ENCODE peak calls at places on chromosomes 5 and 9, in nine cellular contexts. One of them, this sample, is unnamed.

GRCh38 chr5:58854396-58854795 is 271.5 kb downstream of the RAB3C start:
- DNase-seq in transverse colon: no peak
- DNase-seq in T-helper 9 cell: no peak
- DNase-seq in anterior cingulate cortex: no peak
- DNase-seq in A172: no peak
- DNase-seq in prostate gland: no peak
- DNase-seq in activated CD4-positive, alpha-beta T cell treated with anti-CD3 and anti-CD28 coated beads, Interleukin-2, amount 10 ng/mL, durations not matched to agents 7 days and 5 days: no peak
- DNase-seq in GF-D8: no peak
- DNase-seq in WTC11: no peak
- DNase-seq in this sample: no peak

GRCh38 chr5:83553000-83553486 is 81.5 kb downstream of the VCAN start:
- DNase-seq in transverse colon: no peak
- DNase-seq in T-helper 9 cell: no peak
- DNase-seq in anterior cingulate cortex: no peak
- DNase-seq in A172: no peak
- DNase-seq in prostate gland: no peak
- DNase-seq in activated CD4-positive, alpha-beta T cell treated with anti-CD3 and anti-CD28 coated beads, Interleukin-2, amount 10 ng/mL, durations not matched to agents 7 days and 5 days: no peak
- DNase-seq in GF-D8: no peak
- DNase-seq in WTC11: no peak
- DNase-seq in this sample: no peak

GRCh38 chr5:28779161-28779754 is 1740.9 kb upstream of the CDH9 start:
- DNase-seq in transverse colon: no peak
- DNase-seq in T-helper 9 cell: no peak
- DNase-seq in anterior cingulate cortex: no peak
- DNase-seq in A172: peak
- DNase-seq in prostate gland: no peak
- DNase-seq in activated CD4-positive, alpha-beta T cell treated with anti-CD3 and anti-CD28 coated beads, Interleukin-2, amount 10 ng/mL, durations not matched to agents 7 days and 5 days: no peak
- DNase-seq in GF-D8: no peak
- DNase-seq in WTC11: no peak
- DNase-seq in this sample: no peak

GRCh38 chr9:11319477-11320060 is 706.8 kb upstream of the PTPRD start:
- DNase-seq in transverse colon: no peak
- DNase-seq in T-helper 9 cell: no peak
- DNase-seq in anterior cingulate cortex: no peak
- DNase-seq in A172: peak
- DNase-seq in prostate gland: no peak
- DNase-seq in activated CD4-positive, alpha-beta T cell treated with anti-CD3 and anti-CD28 coated beads, Interleukin-2, amount 10 ng/mL, durations not matched to agents 7 days and 5 days: no peak
- DNase-seq in GF-D8: no peak
- DNase-seq in WTC11: peak
- DNase-seq in this sample: no peak

GRCh38 chr9:138045541-138046490 is 168.2 kb downstream of the CACNA1B start:
- DNase-seq in transverse colon: no peak
- DNase-seq in T-helper 9 cell: no peak
- DNase-seq in anterior cingulate cortex: no peak
- DNase-seq in A172: no peak
- DNase-seq in prostate gland: no peak
- DNase-seq in activated CD4-positive, alpha-beta T cell treated with anti-CD3 and anti-CD28 coated beads, Interleukin-2, amount 10 ng/mL, durations not matched to agents 7 days and 5 days: peak
- DNase-seq in GF-D8: no peak
- DNase-seq in WTC11: no peak
- DNase-seq in this sample: no peak

GRCh38 chr5:91136271-91136670 is 246.8 kb downstream of the ARRDC3 start:
- DNase-seq in transverse colon: no peak
- DNase-seq in T-helper 9 cell: no peak
- DNase-seq in anterior cingulate cortex: no peak
- DNase-seq in A172: peak
- DNase-seq in prostate gland: no peak
- DNase-seq in activated CD4-positive, alpha-beta T cell treated with anti-CD3 and anti-CD28 coated beads, Interleukin-2, amount 10 ng/mL, durations not matched to agents 7 days and 5 days: no peak
- DNase-seq in GF-D8: no peak
- DNase-seq in WTC11: no peak
- DNase-seq in this sample: no peak

GRCh38 chr5:125528881-125529280 is 782.4 kb upstream of the ZNF608 start:
- DNase-seq in transverse colon: no peak
- DNase-seq in T-helper 9 cell: no peak
- DNase-seq in anterior cingulate cortex: no peak
- DNase-seq in A172: no peak
- DNase-seq in prostate gland: no peak
- DNase-seq in activated CD4-positive, alpha-beta T cell treated with anti-CD3 and anti-CD28 coated beads, Interleukin-2, amount 10 ng/mL, durations not matched to agents 7 days and 5 days: no peak
- DNase-seq in GF-D8: no peak
- DNase-seq in WTC11: no peak
- DNase-seq in this sample: no peak

GRCh38 chr9:80158150-80158549 is 586.4 kb downstream of the TLE4 start:
- DNase-seq in transverse colon: no peak
- DNase-seq in T-helper 9 cell: no peak
- DNase-seq in anterior cingulate cortex: no peak
- DNase-seq in A172: no peak
- DNase-seq in prostate gland: no peak
- DNase-seq in activated CD4-positive, alpha-beta T cell treated with anti-CD3 and anti-CD28 coated beads, Interleukin-2, amount 10 ng/mL, durations not matched to agents 7 days and 5 days: no peak
- DNase-seq in GF-D8: no peak
- DNase-seq in WTC11: no peak
- DNase-seq in this sample: no peak

GRCh38 chr9:93008457-93008856 is 50.0 kb upstream of the SUSD3 start:
- DNase-seq in transverse colon: no peak
- DNase-seq in T-helper 9 cell: no peak
- DNase-seq in anterior cingulate cortex: no peak
- DNase-seq in A172: no peak
- DNase-seq in prostate gland: no peak
- DNase-seq in activated CD4-positive, alpha-beta T cell treated with anti-CD3 and anti-CD28 coated beads, Interleukin-2, amount 10 ng/mL, durations not matched to agents 7 days and 5 days: no peak
- DNase-seq in GF-D8: no peak
- DNase-seq in WTC11: no peak
- DNase-seq in this sample: no peak

GRCh38 chr9:123395276-123396006 is 39.4 kb downstream of the CRB2 start:
- DNase-seq in transverse colon: no peak
- DNase-seq in T-helper 9 cell: no peak
- DNase-seq in anterior cingulate cortex: no peak
- DNase-seq in A172: no peak
- DNase-seq in prostate gland: no peak
- DNase-seq in activated CD4-positive, alpha-beta T cell treated with anti-CD3 and anti-CD28 coated beads, Interleukin-2, amount 10 ng/mL, durations not matched to agents 7 days and 5 days: no peak
- DNase-seq in GF-D8: no peak
- DNase-seq in WTC11: no peak
- DNase-seq in this sample: no peak

GRCh38 chr5:53895091-53895683 is 334.7 kb downstream of the NDUFS4 start:
- DNase-seq in transverse colon: no peak
- DNase-seq in T-helper 9 cell: no peak
- DNase-seq in anterior cingulate cortex: no peak
- DNase-seq in A172: no peak
- DNase-seq in prostate gland: no peak
- DNase-seq in activated CD4-positive, alpha-beta T cell treated with anti-CD3 and anti-CD28 coated beads, Interleukin-2, amount 10 ng/mL, durations not matched to agents 7 days and 5 days: no peak
- DNase-seq in GF-D8: no peak
- DNase-seq in WTC11: no peak
- DNase-seq in this sample: no peak

GRCh38 chr9:96619109-96619435 is 571 bp downstream of the CDC14B start:
- DNase-seq in transverse colon: no peak
- DNase-seq in T-helper 9 cell: no peak
- DNase-seq in anterior cingulate cortex: no peak
- DNase-seq in A172: no peak
- DNase-seq in prostate gland: no peak
- DNase-seq in activated CD4-positive, alpha-beta T cell treated with anti-CD3 and anti-CD28 coated beads, Interleukin-2, amount 10 ng/mL, durations not matched to agents 7 days and 5 days: no peak
- DNase-seq in GF-D8: no peak
- DNase-seq in WTC11: no peak
- DNase-seq in this sample: peak

GRCh38 chr5:173573126-173573960 is 43.1 kb downstream of the BOD1 start:
- DNase-seq in transverse colon: peak
- DNase-seq in T-helper 9 cell: peak
- DNase-seq in anterior cingulate cortex: peak
- DNase-seq in A172: peak
- DNase-seq in prostate gland: peak
- DNase-seq in activated CD4-positive, alpha-beta T cell treated with anti-CD3 and anti-CD28 coated beads, Interleukin-2, amount 10 ng/mL, durations not matched to agents 7 days and 5 days: peak
- DNase-seq in GF-D8: no peak
- DNase-seq in WTC11: peak
- DNase-seq in this sample: peak

This sample was measured in stimulated activated CD4-positive, alpha-beta T cell treated with anti-CD3 and anti-CD28 coated beads, Interleukin-1b, Interleukin-23, amount 100 ng/mL, for 4 hours.